ENCODE peak calls at places on chromosomes 5 and 9, in ten cellular contexts. One of them, this sample, is unnamed.
A peak's percentile ranks its signal among the peaks of the same experiment; 100 is the strongest.

GRCh38 chr9:98383758-98384157 is 128.3 kb upstream of the TBC1D2 start:
- DNase-seq in fibroblast of pulmonary artery: peak; percentile 39
- DNase-seq in neural progenitor cell: peak; percentile 48
- DNase-seq in PC-3: peak; percentile 2
- DNase-seq in G401: no peak
- DNase-seq in AG10803: peak; percentile 21
- DNase-seq in left cardiac atrium: no peak
- DNase-seq in myocyte: no peak
- DNase-seq in T follicular helper cell: no peak
- DNase-seq in NCI-H510A treated with DMSO at 0.1 percent for 48 hours: no peak
- DNase-seq in this sample: peak; percentile 36

GRCh38 chr5:82355053-82355452 is 76.9 kb upstream of the RPS23 start:
- DNase-seq in fibroblast of pulmonary artery: no peak
- DNase-seq in neural progenitor cell: no peak
- DNase-seq in PC-3: no peak
- DNase-seq in G401: no peak
- DNase-seq in AG10803: no peak
- DNase-seq in left cardiac atrium: no peak
- DNase-seq in myocyte: no peak
- DNase-seq in T follicular helper cell: no peak
- DNase-seq in NCI-H510A treated with DMSO at 0.1 percent for 48 hours: no peak
- DNase-seq in this sample: no peak

GRCh38 chr5:1371191-1371590 is 26.3 kb upstream of the CLPTM1L start:
- DNase-seq in fibroblast of pulmonary artery: no peak
- DNase-seq in neural progenitor cell: no peak
- DNase-seq in PC-3: no peak
- DNase-seq in G401: no peak
- DNase-seq in AG10803: no peak
- DNase-seq in left cardiac atrium: no peak
- DNase-seq in myocyte: no peak
- DNase-seq in T follicular helper cell: no peak
- DNase-seq in NCI-H510A treated with DMSO at 0.1 percent for 48 hours: no peak
- DNase-seq in this sample: no peak

GRCh38 chr9:84773023-84773422 is 103.5 kb downstream of the NTRK2 start:
- DNase-seq in fibroblast of pulmonary artery: peak; percentile 9
- DNase-seq in neural progenitor cell: no peak
- DNase-seq in PC-3: no peak
- DNase-seq in G401: no peak
- DNase-seq in AG10803: peak; percentile 40
- DNase-seq in left cardiac atrium: no peak
- DNase-seq in myocyte: no peak
- DNase-seq in T follicular helper cell: no peak
- DNase-seq in NCI-H510A treated with DMSO at 0.1 percent for 48 hours: no peak
- DNase-seq in this sample: peak; percentile 60

GRCh38 chr5:172114875-172115422 is 73.1 kb downstream of the STK10 start:
- DNase-seq in fibroblast of pulmonary artery: no peak
- DNase-seq in neural progenitor cell: no peak
- DNase-seq in PC-3: no peak
- DNase-seq in G401: no peak
- DNase-seq in AG10803: no peak
- DNase-seq in left cardiac atrium: no peak
- DNase-seq in myocyte: no peak
- DNase-seq in T follicular helper cell: peak; percentile 39
- DNase-seq in NCI-H510A treated with DMSO at 0.1 percent for 48 hours: no peak
- DNase-seq in this sample: no peak

GRCh38 chr5:76457685-76458491 is 54.8 kb downstream of the IQGAP2 start:
- DNase-seq in fibroblast of pulmonary artery: no peak
- DNase-seq in neural progenitor cell: no peak
- DNase-seq in PC-3: peak; percentile 24
- DNase-seq in G401: no peak
- DNase-seq in AG10803: no peak
- DNase-seq in left cardiac atrium: no peak
- DNase-seq in myocyte: no peak
- DNase-seq in T follicular helper cell: no peak
- DNase-seq in NCI-H510A treated with DMSO at 0.1 percent for 48 hours: no peak
- DNase-seq in this sample: no peak

GRCh38 chr5:101679816-101680215 is 616.3 kb downstream of the SLCO4C1 start:
- DNase-seq in fibroblast of pulmonary artery: peak; percentile 9
- DNase-seq in neural progenitor cell: no peak
- DNase-seq in PC-3: peak; percentile 27
- DNase-seq in G401: no peak
- DNase-seq in AG10803: peak; percentile 11
- DNase-seq in left cardiac atrium: no peak
- DNase-seq in myocyte: peak; percentile 8
- DNase-seq in T follicular helper cell: no peak
- DNase-seq in NCI-H510A treated with DMSO at 0.1 percent for 48 hours: no peak
- DNase-seq in this sample: peak; percentile 8

GRCh38 chr5:126503602-126504104 is 80.4 kb downstream of the GRAMD2B start:
- DNase-seq in fibroblast of pulmonary artery: peak; percentile 82
- DNase-seq in neural progenitor cell: no peak
- DNase-seq in PC-3: no peak
- DNase-seq in G401: peak; percentile 48
- DNase-seq in AG10803: peak; percentile 53
- DNase-seq in left cardiac atrium: peak; percentile 39
- DNase-seq in myocyte: peak; percentile 28
- DNase-seq in T follicular helper cell: no peak
- DNase-seq in NCI-H510A treated with DMSO at 0.1 percent for 48 hours: no peak
- DNase-seq in this sample: peak; percentile 48

GRCh38 chr5:97478513-97478912 is 295.5 kb upstream of the RIOK2 start:
- DNase-seq in fibroblast of pulmonary artery: peak; percentile 86
- DNase-seq in neural progenitor cell: peak; percentile 63
- DNase-seq in PC-3: no peak
- DNase-seq in G401: no peak
- DNase-seq in AG10803: no peak
- DNase-seq in left cardiac atrium: no peak
- DNase-seq in myocyte: peak; percentile 50
- DNase-seq in T follicular helper cell: no peak
- DNase-seq in NCI-H510A treated with DMSO at 0.1 percent for 48 hours: no peak
- DNase-seq in this sample: no peak

GRCh38 chr5:61569353-61569752 is 237.3 kb downstream of the ZSWIM6 start:
- DNase-seq in fibroblast of pulmonary artery: no peak
- DNase-seq in neural progenitor cell: no peak
- DNase-seq in PC-3: no peak
- DNase-seq in G401: no peak
- DNase-seq in AG10803: no peak
- DNase-seq in left cardiac atrium: no peak
- DNase-seq in myocyte: no peak
- DNase-seq in T follicular helper cell: no peak
- DNase-seq in NCI-H510A treated with DMSO at 0.1 percent for 48 hours: no peak
- DNase-seq in this sample: no peak

GRCh38 chr5:65076251-65076869 is 307.6 kb downstream of the CWC27 start:
- DNase-seq in fibroblast of pulmonary artery: peak; percentile 91
- DNase-seq in neural progenitor cell: peak; percentile 48
- DNase-seq in PC-3: peak; percentile 65
- DNase-seq in G401: no peak
- DNase-seq in AG10803: peak; percentile 64
- DNase-seq in left cardiac atrium: peak; percentile 67
- DNase-seq in myocyte: peak; percentile 32
- DNase-seq in T follicular helper cell: peak; percentile 19
- DNase-seq in NCI-H510A treated with DMSO at 0.1 percent for 48 hours: no peak
- DNase-seq in this sample: peak; percentile 68

GRCh38 chr5:81006231-81006630 is 46.1 kb downstream of the RASGRF2 start:
- DNase-seq in fibroblast of pulmonary artery: no peak
- DNase-seq in neural progenitor cell: no peak
- DNase-seq in PC-3: no peak
- DNase-seq in G401: no peak
- DNase-seq in AG10803: no peak
- DNase-seq in left cardiac atrium: no peak
- DNase-seq in myocyte: no peak
- DNase-seq in T follicular helper cell: no peak
- DNase-seq in NCI-H510A treated with DMSO at 0.1 percent for 48 hours: no peak
- DNase-seq in this sample: no peak

GRCh38 chr5:74251106-74252032 is 389.2 kb downstream of the ENC1 start:
- DNase-seq in fibroblast of pulmonary artery: peak; percentile 99
- DNase-seq in neural progenitor cell: no peak
- DNase-seq in PC-3: peak; percentile 91
- DNase-seq in G401: no peak
- DNase-seq in AG10803: peak; percentile 97
- DNase-seq in left cardiac atrium: peak; percentile 48
- DNase-seq in myocyte: peak; percentile 46
- DNase-seq in T follicular helper cell: no peak
- DNase-seq in NCI-H510A treated with DMSO at 0.1 percent for 48 hours: no peak
- DNase-seq in this sample: peak; percentile 94

GRCh38 chr9:121640076-121640475 is 11.4 kb upstream of the DAB2IP start:
- DNase-seq in fibroblast of pulmonary artery: peak; percentile 31
- DNase-seq in neural progenitor cell: peak; percentile 72
- DNase-seq in PC-3: peak; percentile 50
- DNase-seq in G401: no peak
- DNase-seq in AG10803: no peak
- DNase-seq in left cardiac atrium: peak; percentile 76
- DNase-seq in myocyte: peak; percentile 46
- DNase-seq in T follicular helper cell: no peak
- DNase-seq in NCI-H510A treated with DMSO at 0.1 percent for 48 hours: peak; percentile 6
- DNase-seq in this sample: no peak

GRCh38 chr5:132475939-132476852 is 14.4 kb downstream of the IRF1 start:
- DNase-seq in fibroblast of pulmonary artery: no peak
- DNase-seq in neural progenitor cell: no peak
- DNase-seq in PC-3: no peak
- DNase-seq in G401: no peak
- DNase-seq in AG10803: no peak
- DNase-seq in left cardiac atrium: peak; percentile 24
- DNase-seq in myocyte: no peak
- DNase-seq in T follicular helper cell: no peak
- DNase-seq in NCI-H510A treated with DMSO at 0.1 percent for 48 hours: no peak
- DNase-seq in this sample: no peak

GRCh38 chr9:87054999-87055686 is 107.8 kb upstream of the GAS1 start:
- DNase-seq in fibroblast of pulmonary artery: peak; percentile 81
- DNase-seq in neural progenitor cell: no peak
- DNase-seq in PC-3: no peak
- DNase-seq in G401: no peak
- DNase-seq in AG10803: no peak
- DNase-seq in left cardiac atrium: no peak
- DNase-seq in myocyte: no peak
- DNase-seq in T follicular helper cell: no peak
- DNase-seq in NCI-H510A treated with DMSO at 0.1 percent for 48 hours: no peak
- DNase-seq in this sample: no peak

GRCh38 chr5:90221947-90222346 is 187.6 kb downstream of the CETN3 start:
- DNase-seq in fibroblast of pulmonary artery: peak; percentile 20
- DNase-seq in neural progenitor cell: no peak
- DNase-seq in PC-3: peak; percentile 96
- DNase-seq in G401: no peak
- DNase-seq in AG10803: no peak
- DNase-seq in left cardiac atrium: no peak
- DNase-seq in myocyte: peak; percentile 27
- DNase-seq in T follicular helper cell: no peak
- DNase-seq in NCI-H510A treated with DMSO at 0.1 percent for 48 hours: no peak
- DNase-seq in this sample: peak; percentile 6

GRCh38 chr9:32136700-32137339 is 247.6 kb upstream of the ACO1 start:
- DNase-seq in fibroblast of pulmonary artery: no peak
- DNase-seq in neural progenitor cell: peak; percentile 47
- DNase-seq in PC-3: no peak
- DNase-seq in G401: no peak
- DNase-seq in AG10803: no peak
- DNase-seq in left cardiac atrium: no peak
- DNase-seq in myocyte: no peak
- DNase-seq in T follicular helper cell: no peak
- DNase-seq in NCI-H510A treated with DMSO at 0.1 percent for 48 hours: no peak
- DNase-seq in this sample: no peak

GRCh38 chr5:73218552-73219171 is 45.7 kb downstream of the TMEM174 start:
- DNase-seq in fibroblast of pulmonary artery: peak; percentile 63
- DNase-seq in neural progenitor cell: peak; percentile 34
- DNase-seq in PC-3: peak; percentile 58
- DNase-seq in G401: peak; percentile 6
- DNase-seq in AG10803: peak; percentile 72
- DNase-seq in left cardiac atrium: no peak
- DNase-seq in myocyte: peak; percentile 57
- DNase-seq in T follicular helper cell: no peak
- DNase-seq in NCI-H510A treated with DMSO at 0.1 percent for 48 hours: peak; percentile 28
- DNase-seq in this sample: peak; percentile 45

GRCh38 chr5:52915176-52915875 is 73.8 kb upstream of the ITGA2 start:
- DNase-seq in fibroblast of pulmonary artery: peak; percentile 87
- DNase-seq in neural progenitor cell: peak; percentile 66
- DNase-seq in PC-3: peak; percentile 76
- DNase-seq in G401: peak; percentile 22
- DNase-seq in AG10803: peak; percentile 75
- DNase-seq in left cardiac atrium: peak; percentile 29
- DNase-seq in myocyte: peak; percentile 86
- DNase-seq in T follicular helper cell: peak; percentile 25
- DNase-seq in NCI-H510A treated with DMSO at 0.1 percent for 48 hours: peak; percentile 52
- DNase-seq in this sample: peak; percentile 85

GRCh38 chr9:137031904-137032639 is at the start of gene FUT7:
- DNase-seq in fibroblast of pulmonary artery: no peak
- DNase-seq in neural progenitor cell: no peak
- DNase-seq in PC-3: no peak
- DNase-seq in G401: no peak
- DNase-seq in AG10803: no peak
- DNase-seq in left cardiac atrium: no peak
- DNase-seq in myocyte: no peak
- DNase-seq in T follicular helper cell: no peak
- DNase-seq in NCI-H510A treated with DMSO at 0.1 percent for 48 hours: no peak
- DNase-seq in this sample: no peak

GRCh38 chr5:68683632-68684035 is 410.2 kb upstream of the SLC30A5 start:
- DNase-seq in fibroblast of pulmonary artery: peak; percentile 92
- DNase-seq in neural progenitor cell: no peak
- DNase-seq in PC-3: peak; percentile 86
- DNase-seq in G401: no peak
- DNase-seq in AG10803: peak; percentile 95
- DNase-seq in left cardiac atrium: peak; percentile 30
- DNase-seq in myocyte: peak; percentile 82
- DNase-seq in T follicular helper cell: no peak
- DNase-seq in NCI-H510A treated with DMSO at 0.1 percent for 48 hours: no peak
- DNase-seq in this sample: peak; percentile 97

This sample was measured in foreskin fibroblast.